ENCODE peak calls at places on chromosomes 6 and 20, in ten cellular contexts. G is psoas muscle; P is stimulated activated naive CD8-positive, alpha-beta T cell treated with anti-CD3 and anti-CD28 coated beads, Interleukin-15, Interleukin-2, amounts not matched to agents 100 U/mL and 50 U/mL, for 24 hours; R is stimulated activated CD4-positive, alpha-beta T cell treated with anti-CD3 and anti-CD28 coated beads, Interleukin-15, amount 100 ng/mL, for 1 hour; V is prostate gland; J is skeletal muscle cell; L is fibroblast of lung; I is GM03348; B is stimulated activated naive B cell treated with anti-CD40 and anti-IgM and Interleukin-4, amounts not matched to agents 10 μg/mL and 1 μg/mL and 100 μg/mL, for 72 hours; Z is GM12892. A is an unnamed sample.
A peak's percentile ranks its signal among the peaks of the same experiment; 100 is the strongest.

GRCh38 chr20:36836591-36837329 is 39.2 kb upstream of the TLDC2 start:
- DNase-seq in B (peak; percentile 55), R (peak; percentile 24), P (peak; percentile 81), G (peak; percentile 55), V (no peak), L (no peak), J (no peak), I (no peak), Z (no peak), A (no peak)

GRCh38 chr6:82015526-82015925 is 232.0 kb downstream of the IBTK start:
- DNase-seq in G (no peak), I (no peak), P (no peak), L (no peak), R (no peak), V (no peak), Z (no peak), B (no peak), J (no peak), A (no peak)

GRCh38 chr6:106197441-106197840 is 111.3 kb downstream of the PRDM1 start:
- DNase-seq in V (no peak), B (no peak), J (no peak), R (no peak), L (no peak), P (no peak), I (no peak), Z (no peak), G (no peak), A (no peak)

GRCh38 chr20:47265984-47266383 is 90.5 kb downstream of the ZMYND8 start:
- DNase-seq in R (no peak), V (no peak), J (no peak), I (no peak), P (no peak), B (no peak), L (no peak), G (no peak), Z (no peak), A (no peak)

GRCh38 chr6:49933526-49933925 is 30.4 kb downstream of the DEFB114 start:
- DNase-seq in R (no peak), Z (no peak), L (no peak), J (no peak), P (no peak), G (peak; percentile 7), I (no peak), B (no peak), V (no peak), A (no peak)

GRCh38 chr20:63083831-63084562 is 77.2 kb upstream of the BHLHE23 start:
- DNase-seq in V (no peak), R (no peak), P (peak; percentile 1), I (no peak), L (no peak), J (no peak), G (peak; percentile 6), Z (no peak), B (no peak), A (no peak)

GRCh38 chr6:24666097-24666615 is 543 bp downstream of the TDP2 start:
- DNase-seq in R (peak; percentile 33), P (peak; percentile 43), I (peak; percentile 60), J (no peak), Z (peak; percentile 25), V (peak; percentile 43), G (peak; percentile 27), L (peak; percentile 49), B (no peak), A (peak; percentile 24)

GRCh38 chr20:34397096-34397495 is 34.0 kb downstream of the ITCH start:
- DNase-seq in I (no peak), Z (no peak), V (no peak), L (peak; percentile 19), R (no peak), B (no peak), G (no peak), P (no peak), J (no peak), A (no peak)

GRCh38 chr6:30350519-30350918 is 5.6 kb downstream of the RPP21 start:
- DNase-seq in I (no peak), B (no peak), Z (no peak), J (no peak), P (no peak), L (peak; percentile 24), G (no peak), R (no peak), V (no peak), A (no peak)

GRCh38 chr20:38501858-38502431 is 29.3 kb downstream of the RALGAPB start:
- DNase-seq in L (no peak), B (no peak), R (no peak), Z (no peak), I (no peak), P (no peak), V (no peak), J (no peak), G (no peak), A (no peak)

GRCh38 chr20:25283221-25283951 is 35.5 kb downstream of the PYGB start:
- DNase-seq in J (no peak), P (no peak), Z (no peak), G (no peak), R (no peak), B (no peak), I (no peak), L (no peak), V (no peak), A (no peak)

GRCh38 chr20:61728326-61728725 is 337.4 kb downstream of the TAF4 start:
- DNase-seq in P (no peak), Z (no peak), I (no peak), V (no peak), G (no peak), R (no peak), B (no peak), L (no peak), J (no peak), A (no peak)

GRCh38 chr6:115997990-115998585 is 62.6 kb downstream of the FRK start:
- DNase-seq in P (no peak), Z (no peak), I (no peak), J (no peak), V (no peak), L (no peak), G (no peak), R (no peak), B (no peak), A (no peak)

GRCh38 chr20:5687884-5688283 is 62.3 kb upstream of the SHLD1 start:
- DNase-seq in Z (no peak), J (no peak), B (no peak), L (no peak), I (no peak), V (no peak), G (no peak), R (no peak), P (no peak), A (no peak)

GRCh38 chr6:44670146-44670545 is 282.6 kb downstream of the CDC5L start:
- DNase-seq in J (no peak), P (no peak), L (no peak), Z (no peak), I (no peak), G (no peak), V (no peak), B (no peak), R (no peak), A (no peak)

GRCh38 chr6:106752641-106753040 is 123.3 kb downstream of the QRSL1 start:
- DNase-seq in J (no peak), R (no peak), L (no peak), Z (no peak), P (no peak), I (no peak), G (no peak), V (no peak), B (no peak), A (no peak)

GRCh38 chr20:17808357-17808756 is 108.6 kb downstream of the BANF2 start:
- DNase-seq in J (no peak), P (no peak), G (peak; percentile 50), I (peak; percentile 64), L (peak; percentile 25), R (no peak), V (no peak), B (no peak), Z (no peak), A (peak; percentile 37)

GRCh38 chr20:36848078-36848660 is 27.8 kb upstream of the TLDC2 start:
- DNase-seq in B (no peak), V (no peak), J (peak; percentile 88), P (no peak), Z (no peak), G (peak; percentile 60), L (peak; percentile 96), I (peak; percentile 86), R (no peak), A (peak; percentile 67)

GRCh38 chr6:71979911-71980310 is 93.6 kb downstream of the RIMS1 start:
- DNase-seq in J (no peak), Z (no peak), G (no peak), V (no peak), P (no peak), B (no peak), R (no peak), I (peak; percentile 20), L (no peak), A (no peak)

GRCh38 chr20:61965606-61966491 is 99.8 kb downstream of the TAF4 start:
- DNase-seq in B (no peak), R (no peak), Z (no peak), V (no peak), P (no peak), L (no peak), J (no peak), G (no peak), I (no peak), A (no peak)

GRCh38 chr6:37819802-37820712 is 530 bp downstream of the ZFAND3 start:
- DNase-seq in B (peak; percentile 39), V (peak; percentile 47), I (peak; percentile 68), L (peak; percentile 61), G (peak; percentile 68), J (no peak), P (peak; percentile 77), R (peak; percentile 21), Z (peak; percentile 26), A (peak; percentile 57)

GRCh38 chr20:46772901-46773300 is 63.5 kb downstream of the SLC2A10 start:
- DNase-seq in J (no peak), R (no peak), Z (no peak), L (no peak), I (no peak), V (no peak), B (no peak), P (no peak), G (no peak), A (no peak)

GRCh38 chr6:138107078-138107751 is at the start of gene PERP:
- DNase-seq in P (peak; percentile 77), B (peak; percentile 21), I (peak; percentile 89), L (peak; percentile 56), Z (peak; percentile 42), J (no peak), R (peak; percentile 61), V (peak; percentile 93), G (peak; percentile 75), A (peak; percentile 77)

GRCh38 chr20:6636209-6637159 is 131.0 kb upstream of the BMP2 start:
- DNase-seq in P (no peak), B (no peak), V (peak; percentile 43), J (peak; percentile 25), L (peak; percentile 65), R (no peak), G (no peak), I (peak; percentile 70), Z (no peak), A (peak; percentile 23)

GRCh38 chr6:169957351-169957963 is 206.0 kb downstream of the ERMARD start:
- DNase-seq in B (no peak), Z (no peak), V (no peak), I (no peak), G (no peak), P (no peak), R (no peak), L (no peak), J (no peak), A (no peak)